ENCODE peak calls at places on chromosomes 1 and 21, in seven cellular contexts. T is AG04450, D is uterus, M is RCC 7860, F is RWPE1, A is ecto neural progenitor cell, L is DND-41. X is an unnamed sample.

GRCh38 chr1:93635614-93636543 is 45.8 kb downstream of the BCAR3 start:
- DNase-seq in T (no peak), D (no peak), M (no peak), F (no peak), A (peak; percentile 77), L (no peak), X (no peak)

GRCh38 chr1:40029608-40030007 is 10.9 kb upstream of the CAP1 start:
- DNase-seq in T (no peak), D (no peak), M (no peak), F (no peak), A (no peak), L (no peak), X (no peak)

GRCh38 chr1:6222644-6223043 is 13.1 kb downstream of the ICMT start:
- DNase-seq in T (no peak), D (peak; percentile 56), M (no peak), F (no peak), A (no peak), L (no peak), X (peak; percentile 83)

GRCh38 chr1:74674278-74675048 is 871 bp upstream of the ERICH3 start:
- DNase-seq in T (no peak), D (no peak), M (no peak), F (no peak), A (no peak), L (no peak), X (no peak)

GRCh38 chr1:93845554-93846150 is 33.4 kb downstream of the DNTTIP2 start:
- DNase-seq in T (peak; percentile 86), D (peak; percentile 30), M (peak; percentile 78), F (peak; percentile 66), A (no peak), L (peak; percentile 32), X (peak; percentile 76)

GRCh38 chr1:204323887-204324286 is 35.8 kb downstream of the PLEKHA6 start:
- DNase-seq in T (no peak), D (no peak), M (peak; percentile 77), F (peak; percentile 77), A (no peak), L (no peak), X (peak; percentile 71)

GRCh38 chr1:230568008-230568407 is 74.3 kb upstream of the COG2 start:
- DNase-seq in T (peak; percentile 13), D (no peak), M (peak; percentile 85), F (peak; percentile 22), A (peak; percentile 42), L (no peak), X (peak; percentile 34)

GRCh38 chr1:71964188-71964587 is 318.2 kb downstream of the NEGR1 start:
- DNase-seq in T (no peak), D (no peak), M (peak; percentile 15), F (no peak), A (no peak), L (no peak), X (no peak)

GRCh38 chr1:8867878-8868567 is 10.5 kb downstream of the ENO1 start:
- DNase-seq in T (no peak), D (no peak), M (no peak), F (no peak), A (no peak), L (no peak), X (no peak)

GRCh38 chr1:168607872-168608428 is 31.5 kb downstream of the XCL1 start:
- DNase-seq in T (no peak), D (no peak), M (no peak), F (no peak), A (no peak), L (no peak), X (no peak)

GRCh38 chr21:28801906-28802305 is 190.8 kb downstream of the LTN1 start:
- DNase-seq in T (no peak), D (no peak), M (no peak), F (no peak), A (no peak), L (no peak), X (no peak)

GRCh38 chr21:44421901-44422840 is 33.1 kb upstream of the LRRC3 start:
- DNase-seq in T (no peak), D (no peak), M (no peak), F (no peak), A (peak; percentile 29), L (no peak), X (no peak)

GRCh38 chr1:86155807-86156561 is 588 bp downstream of the COL24A1 start:
- DNase-seq in T (no peak), D (peak; percentile 14), M (no peak), F (no peak), A (peak; percentile 58), L (no peak), X (peak; percentile 47)

GRCh38 chr1:22341791-22342605 is 109.7 kb upstream of the ZBTB40 start:
- DNase-seq in T (no peak), D (no peak), M (no peak), F (no peak), A (no peak), L (no peak), X (peak; percentile 34)

GRCh38 chr21:46120301-46121285 is 22.7 kb downstream of the COL6A2 start:
- DNase-seq in T (no peak), D (peak; percentile 13), M (no peak), F (no peak), A (peak; percentile 39), L (no peak), X (no peak)

GRCh38 chr1:151915066-151915686 is 5.9 kb upstream of the THEM4 start:
- DNase-seq in T (no peak), D (no peak), M (no peak), F (no peak), A (no peak), L (no peak), X (no peak)

GRCh38 chr1:59574085-59574484 is 240.7 kb upstream of the HOOK1 start:
- DNase-seq in T (peak; percentile 29), D (no peak), M (peak; percentile 46), F (no peak), A (no peak), L (no peak), X (peak; percentile 93)

GRCh38 chr1:25392881-25393280 is 27.7 kb downstream of the RHCE start:
- DNase-seq in T (no peak), D (no peak), M (no peak), F (no peak), A (no peak), L (no peak), X (no peak)

GRCh38 chr1:1170215-1170890 is 3.3 kb upstream of the TTLL10 start:
- DNase-seq in T (no peak), D (no peak), M (peak; percentile 21), F (no peak), A (peak; percentile 48), L (peak; percentile 32), X (no peak)

GRCh38 chr1:24102966-24103365 is 9.0 kb downstream of the MYOM3 start:
- DNase-seq in T (no peak), D (no peak), M (no peak), F (no peak), A (no peak), L (no peak), X (no peak)

GRCh38 chr1:30353637-30354036 is 369.7 kb downstream of the MATN1 start:
- DNase-seq in T (no peak), D (no peak), M (no peak), F (peak; percentile 18), A (peak; percentile 13), L (no peak), X (peak; percentile 45)

GRCh38 chr21:34807146-34807880 is 138.5 kb downstream of the CLIC6 start:
- DNase-seq in T (peak; percentile 81), D (no peak), M (peak; percentile 96), F (peak; percentile 92), A (no peak), L (no peak), X (peak; percentile 95)

GRCh38 chr1:240515505-240515904 is 96.5 kb downstream of the GREM2 start:
- DNase-seq in T (no peak), D (no peak), M (peak; percentile 60), F (no peak), A (no peak), L (no peak), X (peak; percentile 13)

GRCh38 chr1:67850611-67851075 is 17.4 kb upstream of the GNG12 start:
- DNase-seq in T (no peak), D (peak; percentile 87), M (peak; percentile 97), F (peak; percentile 86), A (no peak), L (no peak), X (peak; percentile 92)

GRCh38 chr1:21779613-21780521 is 3.1 kb downstream of the USP48 start:
- DNase-seq in T (no peak), D (no peak), M (no peak), F (no peak), A (no peak), L (no peak), X (no peak)

GRCh38 chr1:84939151-84939550 is 46.1 kb upstream of the LPAR3 start:
- DNase-seq in T (no peak), D (no peak), M (no peak), F (no peak), A (no peak), L (no peak), X (peak; percentile 50)

GRCh38 chr1:41482906-41483895 is 1.3 kb downstream of the EDN2 start:
- DNase-seq in T (no peak), D (no peak), M (no peak), F (no peak), A (no peak), L (no peak), X (peak; percentile 21)

GRCh38 chr1:173258484-173259264 is 51.5 kb upstream of the TNFSF4 start:
- DNase-seq in T (no peak), D (no peak), M (peak; percentile 32), F (no peak), A (no peak), L (no peak), X (peak; percentile 92)

GRCh38 chr1:8661185-8662110 is 156.0 kb downstream of the RERE start:
- DNase-seq in T (peak; percentile 52), D (peak; percentile 85), M (peak; percentile 95), F (peak; percentile 49), A (no peak), L (no peak), X (peak; percentile 86)

GRCh38 chr1:218772575-218772974 is 401.1 kb upstream of the LYPLAL1 start:
- DNase-seq in T (peak; percentile 8), D (no peak), M (peak; percentile 32), F (no peak), A (no peak), L (no peak), X (peak; percentile 57)

GRCh38 chr21:45018131-45019075 is 56.0 kb upstream of the ADARB1 start:
- DNase-seq in T (no peak), D (peak; percentile 23), M (no peak), F (no peak), A (no peak), L (no peak), X (no peak)